ENCODE peak calls at places on chromosomes 5 and 9, in seven cellular contexts. H is tibial nerve, Q is body of pancreas, V is kidney epithelial cell, P is fibroblast of mammary gland, T is HFF-Myc, K is tibial artery. C is an unnamed sample.

GRCh38 chr5:72633041-72633445 is 125.8 kb upstream of the ZNF366 start:
- DNase-seq in P (peak), H (no peak), V (no peak), T (no peak), Q (peak), K (no peak), C (peak)

GRCh38 chr5:16934669-16935068 is 1.4 kb downstream of the MYO10 start:
- DNase-seq in K (no peak), V (no peak), H (no peak), T (no peak), P (peak), Q (no peak), C (peak)

GRCh38 chr5:168649306-168649705 is 70.1 kb upstream of the PANK3 start:
- DNase-seq in H (no peak), V (no peak), P (peak), T (no peak), Q (no peak), K (no peak), C (no peak)

GRCh38 chr5:51271261-51271660 is 112.0 kb upstream of the ISL1 start:
- DNase-seq in Q (no peak), K (no peak), H (no peak), T (no peak), P (no peak), V (no peak), C (no peak)

GRCh38 chr9:128523199-128523925 is 18.8 kb downstream of the GLE1 start:
- DNase-seq in P (peak), V (no peak), K (no peak), T (no peak), Q (no peak), H (peak), C (peak)

GRCh38 chr5:103411721-103412120 is 150.9 kb downstream of the NUDT12 start:
- DNase-seq in V (no peak), H (no peak), K (no peak), Q (no peak), T (no peak), P (no peak), C (no peak)

GRCh38 chr5:90590-91547 is 1.1 kb upstream of the PLEKHG4B start:
- DNase-seq in Q (peak), P (peak), V (no peak), T (no peak), K (peak), H (no peak), C (peak)

GRCh38 chr9:94867281-94867841 is 140.9 kb downstream of the AOPEP start:
- DNase-seq in P (peak), T (no peak), Q (peak), V (no peak), H (peak), K (peak), C (peak)

GRCh38 chr9:121945849-121946248 is 147.3 kb downstream of the TTLL11 start:
- DNase-seq in Q (no peak), K (no peak), P (peak), T (no peak), H (no peak), V (no peak), C (peak)

GRCh38 chr5:37991267-37991902 is 151.5 kb upstream of the GDNF start:
- DNase-seq in V (no peak), K (no peak), T (no peak), P (no peak), Q (peak), H (no peak), C (no peak)

GRCh38 chr9:131807131-131807990 is 67.5 kb upstream of the RAPGEF1 start:
- DNase-seq in K (no peak), T (no peak), Q (no peak), P (no peak), V (no peak), H (no peak), C (no peak)

GRCh38 chr5:157026789-157027424 is 32.0 kb downstream of the HAVCR1 start:
- DNase-seq in V (no peak), H (no peak), P (peak), T (no peak), Q (peak), K (no peak), C (no peak)

GRCh38 chr9:88418715-88419540 is 30.7 kb downstream of the SPIN1 start:
- DNase-seq in H (no peak), P (peak), T (no peak), Q (no peak), K (no peak), V (no peak), C (no peak)

GRCh38 chr9:94864862-94865435 is 138.4 kb downstream of the AOPEP start:
- DNase-seq in H (no peak), V (no peak), T (no peak), Q (no peak), P (no peak), K (no peak), C (no peak)

GRCh38 chr5:73796164-73797141 is 170.5 kb downstream of the ARHGEF28 start:
- DNase-seq in V (peak), T (peak), P (peak), K (no peak), Q (peak), H (peak), C (peak)

GRCh38 chr5:139104577-139105271 is 93.4 kb downstream of the SIL1 start:
- DNase-seq in H (peak), T (peak), K (peak), V (no peak), P (peak), Q (peak), C (peak)

GRCh38 chr9:119009253-119009652 is 360.0 kb downstream of the BRINP1 start:
- DNase-seq in V (peak), T (no peak), P (peak), H (no peak), K (no peak), Q (no peak), C (no peak)

GRCh38 chr5:83974151-83974822 is 253.6 kb upstream of the HAPLN1 start:
- DNase-seq in T (no peak), V (no peak), K (no peak), H (no peak), Q (no peak), P (no peak), C (no peak)

GRCh38 chr5:177132504-177133118 is 962 bp upstream of the NSD1 start:
- DNase-seq in H (no peak), V (no peak), P (peak), T (no peak), Q (no peak), K (no peak), C (no peak)

GRCh38 chr5:153796527-153796926 is 242.2 kb downstream of the FAM114A2 start:
- DNase-seq in K (no peak), T (no peak), V (no peak), H (no peak), Q (no peak), P (no peak), C (no peak)

GRCh38 chr5:56711191-56711590 is 104.2 kb upstream of the MAP3K1 start:
- DNase-seq in P (peak), T (peak), K (no peak), V (peak), Q (no peak), H (no peak), C (no peak)

GRCh38 chr9:110069326-110070248 is 138.4 kb downstream of the C9orf152 start:
- DNase-seq in T (peak), K (peak), H (no peak), Q (peak), P (peak), V (no peak), C (peak)

GRCh38 chr5:9405196-9405754 is 140.6 kb downstream of the SEMA5A start:
- DNase-seq in Q (no peak), P (no peak), T (no peak), K (no peak), V (no peak), H (no peak), C (no peak)

GRCh38 chr5:113056988-113057387 is 80.4 kb downstream of the DCP2 start:
- DNase-seq in K (no peak), T (no peak), H (no peak), P (no peak), V (no peak), Q (no peak), C (no peak)

GRCh38 chr5:131262953-131263541 is 806 bp upstream of the CDC42SE2 start:
- DNase-seq in T (no peak), V (no peak), P (no peak), H (no peak), K (no peak), Q (no peak), C (peak)

GRCh38 chr5:124923131-124923530 is 176.7 kb upstream of the ZNF608 start:
- DNase-seq in H (no peak), P (peak), T (no peak), Q (peak), V (no peak), K (no peak), C (peak)

GRCh38 chr5:123371575-123372179 is 51.5 kb downstream of the CEP120 start:
- DNase-seq in H (peak), P (peak), V (no peak), K (peak), T (no peak), Q (peak), C (peak)

GRCh38 chr9:3708751-3709150 is 182.9 kb upstream of the RFX3 start:
- DNase-seq in H (no peak), T (no peak), K (no peak), V (peak), P (peak), Q (peak), C (peak)

GRCh38 chr5:164377746-164378145 is 872.3 kb downstream of the MAT2B start:
- DNase-seq in K (no peak), T (no peak), Q (no peak), V (no peak), P (peak), H (no peak), C (no peak)

GRCh38 chr5:15008476-15008875 is 136.9 kb upstream of the ANKH start:
- DNase-seq in H (peak), Q (peak), V (peak), T (peak), P (peak), K (peak), C (peak)

GRCh38 chr9:89386206-89386605 is 67.9 kb downstream of the SECISBP2 start:
- DNase-seq in H (no peak), K (no peak), Q (no peak), P (no peak), V (no peak), T (no peak), C (no peak)

GRCh38 chr9:79621916-79622575 is 50.3 kb downstream of the TLE4 start:
- DNase-seq in Q (no peak), P (no peak), V (no peak), K (no peak), H (no peak), T (no peak), C (no peak)

DNA sequence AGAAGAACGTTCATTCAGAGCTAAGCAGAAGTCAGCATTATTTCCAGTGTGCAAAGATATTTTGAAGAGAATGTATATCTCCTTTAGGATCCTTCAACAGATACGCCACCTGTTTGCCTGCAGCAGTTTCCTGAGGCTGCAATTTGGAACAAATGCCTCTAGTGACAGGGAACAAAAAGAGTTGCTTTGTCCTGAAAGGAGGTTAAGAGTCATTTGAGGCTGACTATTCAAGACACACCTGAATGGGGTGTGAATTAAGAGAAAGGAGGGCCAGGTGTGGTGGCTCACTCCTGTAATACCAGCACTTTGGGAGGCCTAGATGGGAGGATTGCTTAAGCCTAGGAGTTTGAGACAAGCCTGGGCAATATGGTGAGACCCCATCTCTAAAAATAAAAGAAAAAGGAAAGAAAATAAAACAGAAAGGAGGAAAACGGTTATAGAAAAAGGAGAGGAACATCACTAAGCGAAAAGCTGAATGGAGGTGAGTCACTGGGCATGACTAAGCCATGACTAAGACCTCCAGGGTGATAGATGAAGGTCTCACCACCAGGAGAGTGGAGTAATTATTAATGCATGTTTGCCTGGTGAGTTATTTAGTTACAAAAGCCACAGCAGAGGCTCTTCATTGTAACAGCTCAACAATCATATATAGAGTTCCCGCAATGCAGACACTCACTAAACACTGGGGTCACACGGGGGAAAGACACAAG is 255.2 kb upstream of the TNC start:
- DNase-seq in V (peak), T (peak), Q (no peak), K (no peak), H (no peak), P (peak), C (peak)
- TF ChIP-seq CTCF in V (no peak), T (no peak), Q (no peak), K (no peak), H (no peak), P (peak), C (no peak)

DNA sequence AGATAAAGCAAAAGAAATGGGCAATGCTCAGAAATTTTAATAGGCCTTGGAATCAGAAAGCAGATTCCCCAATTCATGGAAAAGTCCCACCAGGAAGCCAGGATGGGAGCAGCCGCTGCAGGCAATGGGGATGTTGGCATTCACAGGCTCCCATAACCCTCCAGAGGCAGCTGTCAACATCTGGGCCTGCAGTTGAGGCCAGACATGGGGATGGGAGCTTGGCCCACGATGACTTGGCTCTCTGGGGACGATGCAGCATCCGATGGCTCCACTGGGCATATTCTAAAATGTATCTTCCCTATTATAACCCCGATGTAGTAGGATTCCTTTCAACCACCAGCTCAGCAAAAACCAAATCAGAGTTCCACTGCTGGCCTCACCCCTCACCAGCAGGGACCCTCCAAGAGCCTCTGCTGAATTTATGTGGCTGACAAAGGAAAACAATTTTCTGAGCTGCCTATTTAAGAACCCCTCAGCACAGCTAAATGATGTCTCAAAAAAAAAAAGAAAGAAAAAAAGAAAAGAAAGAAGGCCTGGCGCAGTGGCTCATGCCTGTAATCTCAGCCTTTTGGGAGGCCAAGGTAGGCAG is 7.1 kb downstream of the SPRY4 start:
- DNase-seq in T (no peak), Q (no peak), H (no peak), P (peak), V (no peak), K (no peak), C (no peak)
- TF ChIP-seq CTCF in T (peak), Q (no peak), H (no peak), P (peak), V (no peak), K (no peak), C (peak)

GRCh38 chr9:38066167-38066906 is 2.7 kb downstream of the SHB start:
- DNase-seq in T (no peak), P (no peak), Q (peak), H (no peak), K (no peak), V (no peak), C (no peak)
- TF ChIP-seq CTCF in T (no peak), P (peak), Q (no peak), H (no peak), K (no peak), V (peak), C (peak)

DNA sequence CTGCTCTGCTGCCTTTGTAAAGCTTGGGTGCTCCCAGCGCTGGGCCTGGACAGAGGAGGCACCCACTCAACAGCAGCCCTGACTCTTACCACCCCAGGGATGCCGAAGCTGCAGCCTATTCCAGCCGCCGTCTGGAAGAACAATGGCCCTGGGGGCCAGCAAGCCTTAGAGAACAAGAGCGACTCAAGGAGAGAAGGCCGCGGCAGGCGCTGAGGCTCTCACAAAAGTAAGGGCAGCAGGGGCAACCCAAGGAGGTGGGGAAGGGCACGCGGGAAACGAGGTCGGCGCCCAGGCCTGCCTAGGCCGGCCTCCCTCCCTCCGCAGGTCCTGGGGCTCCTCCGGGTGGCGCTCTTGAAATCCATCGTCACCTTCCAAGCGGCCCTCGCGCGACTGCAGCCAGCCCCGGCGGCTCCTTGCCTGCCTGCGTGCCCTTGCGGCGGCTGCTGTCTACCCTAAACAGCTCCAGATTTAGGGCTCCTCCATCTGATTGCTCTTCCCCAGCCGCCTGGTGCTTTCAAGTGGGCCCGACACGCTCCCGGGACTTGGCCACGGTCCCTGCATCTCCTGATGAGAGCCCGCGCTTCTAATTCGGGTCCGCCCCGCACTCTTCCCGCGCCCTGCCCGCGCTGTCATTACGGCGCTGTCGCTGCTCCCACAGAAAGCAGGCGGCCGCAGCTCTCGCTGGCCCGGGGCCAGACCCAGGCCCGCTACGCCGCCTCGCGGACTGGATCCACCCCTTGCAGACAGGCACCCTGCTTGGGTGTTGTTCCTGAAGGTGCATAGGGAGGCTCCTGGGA is 213.3 kb downstream of the SEMA6A start:
- DNase-seq in H (no peak), Q (peak), K (no peak), P (peak), V (no peak), T (no peak), C (peak)
- TF ChIP-seq CTCF in H (no peak), Q (no peak), K (no peak), P (no peak), V (no peak), T (peak), C (peak)

GRCh38 chr5:132866342-132867045 is at the start of the genes GDF9 and UQCRQ:
- DNase-seq in K (peak), H (peak), Q (peak), T (peak), V (peak), P (peak), C (peak)
- TF ChIP-seq CTCF in K (no peak), H (peak), Q (no peak), T (no peak), V (peak), P (peak), C (peak)

DNA sequence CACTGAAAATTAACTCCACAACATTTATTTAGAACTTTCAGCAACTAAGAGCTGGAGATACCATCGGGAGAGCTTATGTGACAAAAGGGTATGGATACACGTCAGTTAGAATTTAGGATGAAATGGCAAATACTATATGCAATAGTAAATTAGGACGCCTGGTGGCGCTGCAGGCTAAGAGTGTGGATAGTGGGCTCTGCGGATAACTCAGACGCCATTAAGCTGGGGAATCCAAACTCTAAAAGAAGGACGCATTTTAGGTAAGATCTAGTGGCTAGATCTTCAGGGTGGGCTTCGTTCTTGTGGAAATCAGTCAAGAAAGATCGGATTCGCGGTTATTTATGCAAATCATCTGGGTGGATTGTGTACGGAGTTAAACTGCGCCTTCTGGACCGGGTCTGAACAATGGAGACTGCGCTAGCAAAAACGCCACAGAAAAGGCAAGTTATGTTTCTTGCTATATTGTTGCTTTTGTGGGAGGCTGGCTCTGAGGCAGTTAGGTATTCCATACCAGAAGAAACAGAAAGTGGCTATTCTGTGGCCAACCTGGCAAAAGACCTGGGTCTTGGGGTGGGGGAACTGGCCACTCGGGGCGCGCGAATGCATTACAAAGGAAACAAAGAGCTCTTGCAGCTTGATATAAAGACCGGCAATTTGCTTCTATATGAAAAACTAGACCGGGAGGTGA is at the start of gene PCDHB5:
- DNase-seq in Q (peak), K (no peak), V (no peak), H (no peak), T (no peak), P (peak), C (peak)
- TF ChIP-seq CTCF in Q (peak), K (peak), V (peak), H (no peak), T (peak), P (peak), C (peak)

GRCh38 chr9:92481029-92481633 is 1.2 kb downstream of the ASPN start:
- DNase-seq in H (no peak), V (no peak), T (no peak), P (peak), K (no peak), Q (no peak), C (no peak)
- TF ChIP-seq CTCF in H (no peak), V (no peak), T (no peak), P (no peak), K (no peak), Q (no peak), C (no peak)

C was measured in fibroblast of pulmonary artery.